ENCODE peak calls at places on chromosomes 1 and 21, in nine cellular contexts. F is Kasumi-1; J is GM04504; Z is NCI-H226; E is cardiac muscle cell; L is CD8-positive, alpha-beta memory T cell; M is stimulated activated CD4-positive, alpha-beta T cell treated with anti-CD3 and anti-CD28 coated beads, Interleukin-15, amount 100 ng/mL, for 24 hours; H is HCEC 1CT; Q is upper lobe of right lung. W is an unnamed sample.
A peak's percentile ranks its signal among the peaks of the same experiment; 100 is the strongest.

GRCh38 chr1:218711884-218712674 is 366.9 kb downstream of the TGFB2 start:
- DNase-seq in F (no peak), J (peak; percentile 4), Z (no peak), E (no peak), L (no peak), M (no peak), H (peak; percentile 29), Q (no peak), W (no peak)

GRCh38 chr1:157045251-157046218 is at the start of gene ARHGEF11:
- DNase-seq in F (no peak), J (peak; percentile 82), Z (peak; percentile 86), E (peak; percentile 95), L (no peak), M (peak; percentile 63), H (peak; percentile 86), Q (peak; percentile 97), W (no peak)

GRCh38 chr1:157117527-157118057 is 18.0 kb upstream of the ETV3L start:
- DNase-seq in F (no peak), J (no peak), Z (no peak), E (no peak), L (no peak), M (no peak), H (no peak), Q (peak; percentile 37), W (no peak)

GRCh38 chr1:214584805-214585766 is 17.9 kb upstream of the CENPF start:
- DNase-seq in F (peak; percentile 79), J (peak; percentile 42), Z (peak; percentile 38), E (peak; percentile 27), L (no peak), M (no peak), H (peak; percentile 82), Q (no peak), W (no peak)

GRCh38 chr1:205229399-205229861 is 1.7 kb downstream of the TMCC2 start:
- DNase-seq in F (peak; percentile 68), J (no peak), Z (peak; percentile 65), E (peak; percentile 59), L (peak; percentile 64), M (peak; percentile 81), H (peak; percentile 48), Q (no peak), W (peak; percentile 51)

GRCh38 chr1:17742590-17742989 is 12.5 kb upstream of the ACTL8 start:
- DNase-seq in F (no peak), J (no peak), Z (no peak), E (no peak), L (no peak), M (no peak), H (no peak), Q (no peak), W (no peak)

GRCh38 chr1:51170342-51170741 is 65.7 kb upstream of the RNF11 start:
- DNase-seq in F (no peak), J (no peak), Z (peak; percentile 39), E (no peak), L (no peak), M (no peak), H (peak; percentile 80), Q (no peak), W (no peak)

GRCh38 chr1:179825798-179826460 is 51.7 kb downstream of the TOR1AIP2 start:
- DNase-seq in F (no peak), J (no peak), Z (no peak), E (no peak), L (no peak), M (no peak), H (no peak), Q (no peak), W (no peak)

GRCh38 chr1:64006276-64007051 is 197.0 kb upstream of the UBE2U start:
- DNase-seq in F (no peak), J (peak; percentile 18), Z (peak; percentile 48), E (no peak), L (no peak), M (peak; percentile 7), H (peak; percentile 79), Q (no peak), W (no peak)

GRCh38 chr1:112380356-112380755 is 15.7 kb upstream of the CTTNBP2NL start:
- DNase-seq in F (no peak), J (no peak), Z (no peak), E (no peak), L (no peak), M (no peak), H (no peak), Q (no peak), W (no peak)

GRCh38 chr1:230422221-230422981 is 3.7 kb downstream of the PGBD5 start:
- DNase-seq in F (no peak), J (no peak), Z (no peak), E (no peak), L (no peak), M (no peak), H (no peak), Q (no peak), W (no peak)

GRCh38 chr1:228180271-228180987 is 14.8 kb downstream of the IBA57 start:
- DNase-seq in F (peak; percentile 15), J (no peak), Z (no peak), E (no peak), L (no peak), M (no peak), H (no peak), Q (no peak), W (no peak)

GRCh38 chr21:41169701-41170100 is 1.7 kb downstream of the BACE2 start:
- DNase-seq in F (no peak), J (no peak), Z (no peak), E (no peak), L (no peak), M (no peak), H (no peak), Q (no peak), W (no peak)

GRCh38 chr1:231590453-231591198 is 36.0 kb upstream of the DISC1 start:
- DNase-seq in F (peak; percentile 87), J (peak; percentile 51), Z (peak; percentile 15), E (peak; percentile 78), L (no peak), M (peak; percentile 57), H (peak; percentile 68), Q (no peak), W (no peak)

GRCh38 chr1:152728986-152729385 is 21.0 kb downstream of the LCE4A start:
- DNase-seq in F (no peak), J (no peak), Z (no peak), E (no peak), L (no peak), M (no peak), H (no peak), Q (no peak), W (no peak)

GRCh38 chr1:1554926-1555915 is 14.8 kb upstream of the TMEM240 start:
- DNase-seq in F (no peak), J (peak; percentile 45), Z (peak; percentile 87), E (no peak), L (no peak), M (no peak), H (peak; percentile 55), Q (no peak), W (no peak)

GRCh38 chr1:187839873-187840272 is 1011.1 kb downstream of the PLA2G4A start:
- DNase-seq in F (no peak), J (no peak), Z (peak; percentile 49), E (no peak), L (no peak), M (no peak), H (peak; percentile 24), Q (no peak), W (no peak)

GRCh38 chr1:213268221-213268620 is 217.2 kb downstream of the RPS6KC1 start:
- DNase-seq in F (no peak), J (no peak), Z (peak; percentile 12), E (no peak), L (no peak), M (no peak), H (peak; percentile 57), Q (no peak), W (no peak)

GRCh38 chr1:61605607-61606321 is 119.2 kb downstream of the TM2D1 start:
- DNase-seq in F (no peak), J (no peak), Z (peak; percentile 11), E (no peak), L (no peak), M (no peak), H (peak; percentile 70), Q (no peak), W (no peak)

GRCh38 chr1:30816211-30817082 is 58.9 kb upstream of the LAPTM5 start:
- DNase-seq in F (no peak), J (peak; percentile 66), Z (peak; percentile 19), E (peak; percentile 74), L (no peak), M (no peak), H (peak; percentile 93), Q (no peak), W (no peak)

GRCh38 chr1:224198572-224198971 is 15.5 kb downstream of the DEGS1 start:
- DNase-seq in F (no peak), J (no peak), Z (no peak), E (no peak), L (no peak), M (no peak), H (no peak), Q (no peak), W (no peak)

GRCh38 chr1:44406761-44407429 is 1.8 kb downstream of the RNF220 start:
- DNase-seq in F (no peak), J (no peak), Z (no peak), E (peak; percentile 27), L (peak; percentile 7), M (peak; percentile 32), H (no peak), Q (no peak), W (no peak)

GRCh38 chr1:100354971-100355394 is 2.7 kb downstream of the CDC14A start:
- DNase-seq in F (peak; percentile 4), J (no peak), Z (peak; percentile 61), E (peak; percentile 81), L (no peak), M (peak; percentile 27), H (no peak), Q (no peak), W (no peak)

GRCh38 chr1:40973912-40974311 is 5.6 kb upstream of the CTPS1 start:
- DNase-seq in F (no peak), J (no peak), Z (no peak), E (no peak), L (no peak), M (no peak), H (no peak), Q (no peak), W (no peak)

GRCh38 chr1:243325305-243325890 is 69.6 kb downstream of the SDCCAG8 start:
- DNase-seq in F (peak; percentile 74), J (peak; percentile 34), Z (peak; percentile 2), E (peak; percentile 55), L (peak; percentile 28), M (no peak), H (peak; percentile 74), Q (no peak), W (no peak)

GRCh38 chr1:7784492-7785071 is 491 bp downstream of the PER3 start:
- DNase-seq in F (no peak), J (no peak), Z (no peak), E (no peak), L (no peak), M (no peak), H (no peak), Q (no peak), W (no peak)

GRCh38 chr1:32044246-32044645 is 28.5 kb upstream of the TMEM39B start:
- DNase-seq in F (no peak), J (no peak), Z (no peak), E (no peak), L (no peak), M (no peak), H (no peak), Q (no peak), W (no peak)

GRCh38 chr1:244226440-244226839 is 175.4 kb downstream of the ZBTB18 start:
- DNase-seq in F (no peak), J (no peak), Z (peak; percentile 58), E (no peak), L (no peak), M (no peak), H (peak; percentile 55), Q (no peak), W (no peak)

GRCh38 chr1:172356620-172357019 is 63.9 kb upstream of the C1orf105 start:
- DNase-seq in F (no peak), J (peak; percentile 36), Z (peak; percentile 97), E (no peak), L (no peak), M (no peak), H (peak; percentile 59), Q (no peak), W (no peak)

GRCh38 chr1:53530550-53530949 is 71.4 kb downstream of the DMRTB1 start:
- DNase-seq in F (no peak), J (no peak), Z (no peak), E (no peak), L (no peak), M (no peak), H (no peak), Q (no peak), W (no peak)

W was measured in effector memory CD4-positive, alpha-beta T cell.